ENCODE peak calls at places on chromosome 19, in eight cellular contexts. B is IMR-90, L is ascending aorta, G is mammary epithelial cell, J is left lung, I is astrocyte, O is heart left ventricle, D is pancreas. F is an unnamed sample. For H3K4me1, the result is how much of the 10 kb centered on the place peaks cover.

GRCh38 chr19:48826606-48827020 is 9.7 kb downstream of the HSD17B14 start:
- DNase-seq in G (no peak), B (no peak), J (no peak), L (no peak), D (peak), I (no peak), O (no peak), F (peak)

GRCh38 chr19:27776020-27776419 is 1436.9 kb downstream of the UQCRFS1 start:
- DNase-seq in J (no peak), O (no peak), G (peak), I (no peak), D (no peak), B (peak), L (no peak), F (no peak)

GRCh38 chr19:30345686-30346085 is 26.5 kb upstream of the ZNF536 start:
- DNase-seq in J (no peak), D (no peak), G (no peak), O (no peak), B (no peak), I (no peak), L (no peak), F (no peak)

GRCh38 chr19:13164370-13165090 is 14.3 kb downstream of the IER2 start:
- DNase-seq in G (peak), L (peak), J (peak), B (peak), O (peak), I (no peak), D (peak), F (peak)

GRCh38 chr19:18594096-18594823 is 5.7 kb downstream of the REX1BD start:
- DNase-seq in I (peak), O (peak), B (peak), D (peak), G (peak), L (peak), J (peak), F (peak)

GRCh38 chr19:39428309-39429112 is 7.2 kb downstream of the RPS16 start:
- DNase-seq in J (peak), I (peak), L (peak), D (peak), O (peak), G (no peak), B (peak), F (peak)

GRCh38 chr19:28472843-28473242 is 740.1 kb downstream of the UQCRFS1 start:
- DNase-seq in D (no peak), L (no peak), I (no peak), O (no peak), B (no peak), G (no peak), J (peak), F (peak)

GRCh38 chr19:42427313-42427712 is at the start of gene LIPE:
- DNase-seq in L (no peak), I (no peak), D (no peak), J (no peak), G (no peak), O (no peak), B (no peak), F (no peak)

GRCh38 chr19:33294058-33294798 is 8.1 kb downstream of the CEBPA start:
- DNase-seq in O (no peak), B (no peak), I (no peak), L (no peak), D (no peak), G (no peak), J (no peak), F (no peak)

GRCh38 chr19:34120846-34121639 is 51.3 kb upstream of the LSM14A start:
- DNase-seq in D (no peak), L (no peak), I (peak), B (peak), J (no peak), O (no peak), G (peak), F (no peak)

GRCh38 chr19:58275564-58275963 is 3.2 kb upstream of the ZNF8 start:
- DNase-seq in B (no peak), O (no peak), D (no peak), I (no peak), G (no peak), J (no peak), L (no peak), F (no peak)

GRCh38 chr19:21677696-21678418 is 89.5 kb downstream of the ZNF100 start:
- DNase-seq in O (no peak), B (no peak), G (no peak), D (peak), I (no peak), J (no peak), L (no peak), F (no peak)

GRCh38 chr19:56120371-56121179 is 520 bp downstream of the ZNF787 start:
- DNase-seq in O (peak), G (peak), J (peak), L (peak), B (peak), I (peak), D (peak), F (peak)

GRCh38 chr19:48963371-48964204 is 1.5 kb upstream of the FTL start:
- DNase-seq in J (peak), B (peak), L (peak), G (no peak), I (peak), O (peak), D (peak), F (peak)

GRCh38 chr19:5269926-5270325 is 70.7 kb downstream of the PTPRS start:
- DNase-seq in G (no peak), B (no peak), I (no peak), D (no peak), J (no peak), L (no peak), O (no peak), F (no peak)

GRCh38 chr19:5434970-5435641 is 20.1 kb upstream of the ZNRF4 start:
- DNase-seq in G (peak), I (peak), J (peak), O (no peak), B (peak), L (no peak), D (no peak), F (no peak)

GRCh38 chr19:5667751-5668271 is 12.5 kb downstream of the MICOS13 start:
- DNase-seq in B (no peak), O (no peak), J (no peak), G (no peak), D (no peak), L (no peak), I (no peak), F (no peak)

GRCh38 chr19:29054886-29055675 is 157.9 kb downstream of the UQCRFS1 start:
- DNase-seq in J (no peak), I (no peak), D (no peak), L (no peak), G (no peak), B (no peak), O (no peak), F (no peak)

GRCh38 chr19:33344611-33345010 is 28.9 kb upstream of the CEBPG start:
- DNase-seq in G (no peak), D (no peak), B (no peak), I (no peak), L (no peak), J (no peak), O (no peak), F (no peak)

GRCh38 chr19:18915639-18916038 is 3.5 kb downstream of the COPE start:
- DNase-seq in G (peak), I (no peak), D (no peak), L (no peak), J (no peak), O (no peak), B (peak), F (no peak)

GRCh38 chr19:51572908-51573307 is 1.8 kb downstream of the ZNF175 start:
- DNase-seq in L (no peak), B (peak), J (no peak), G (peak), D (no peak), O (no peak), I (peak), F (no peak)

GRCh38 chr19:55179570-55180484 is at the start of gene SYT5:
- DNase-seq in L (no peak), O (no peak), B (no peak), D (peak), J (no peak), G (peak), I (no peak), F (no peak)

GRCh38 chr19:10885241-10886169 is 14.2 kb downstream of the CARM1 start:
- DNase-seq in I (no peak), B (no peak), D (no peak), O (no peak), J (no peak), L (no peak), G (no peak), F (no peak)

GRCh38 chr19:24060687-24061356 is 26.2 kb upstream of the ZNF254 start:
- DNase-seq in I (no peak), D (no peak), L (no peak), G (peak), J (no peak), O (no peak), B (peak), F (no peak)

GRCh38 chr19:33306853-33307792 is 4.8 kb upstream of the CEBPA start:
- DNase-seq in I (no peak), D (peak), G (no peak), O (no peak), L (no peak), B (no peak), J (no peak), F (no peak)

GRCh38 chr19:43681826-43682225 is 11.9 kb upstream of the PLAUR start:
- DNase-seq in B (no peak), L (no peak), J (no peak), I (no peak), O (no peak), D (no peak), G (no peak), F (no peak)

GRCh38 chr19:47778089-47778953 is at the start of gene SELENOW:
- DNase-seq in D (peak), O (peak), I (peak), J (peak), L (peak), G (peak), B (peak), F (peak)

GRCh38 chr19:11179716-11180297 is 17.5 kb downstream of the KANK2 start:
- DNase-seq in D (no peak), I (no peak), G (no peak), O (no peak), J (no peak), B (no peak), L (no peak), F (no peak)

GRCh38 chr19:41226053-41226873 is 7.2 kb downstream of the AXL start:
- DNase-seq in J (peak), I (peak), B (peak), D (peak), G (no peak), L (peak), O (peak), F (peak)

GRCh38 chr19:39009001-39009400 is 23.3 kb downstream of the FBXO27 start:
- DNase-seq in I (no peak), O (no peak), J (no peak), G (no peak), L (no peak), B (no peak), D (no peak), F (no peak)

GRCh38 chr19:51250786-51251452 is at the start of gene SIGLECL1:
- DNase-seq in I (no peak), O (no peak), J (no peak), D (no peak), G (no peak), L (no peak), B (no peak), F (no peak)

GRCh38 chr19:37655689-37656491 is 625 bp upstream of the ZFP30 start:
- DNase-seq in O (peak), B (peak), D (peak), L (peak), G (peak), I (peak), J (peak), F (peak)

GRCh38 chr19:13033819-13034611 is 38.7 kb downstream of the NFIX start:
- DNase-seq in L (peak), O (peak), G (peak), B (peak), D (peak), J (peak), I (peak), F (peak)

GRCh38 chr19:33275933-33276619 is 26.3 kb downstream of the CEBPA start:
- DNase-seq in L (no peak), J (no peak), D (no peak), G (no peak), B (no peak), O (no peak), I (no peak), F (no peak)

GRCh38 chr19:46480409-46480808 is 9.0 kb upstream of the PNMA8A start:
- DNase-seq in O (peak), D (no peak), L (no peak), B (peak), G (no peak), J (no peak), I (peak), F (no peak)

GRCh38 chr19:14561249-14561648 is 10.6 kb downstream of the NDUFB7 start:
- DNase-seq in D (no peak), L (no peak), G (no peak), B (no peak), I (no peak), O (no peak), J (no peak), F (no peak)
- H3K4me3 ChIP-seq in D (no peak), L (peak), G (no peak), B (no peak), I (no peak), O (no peak), J (no peak), F (no peak)

GRCh38 chr19:35329323-35329722 is 336 bp downstream of the CD22 start:
- DNase-seq in G (no peak), I (no peak), B (no peak), O (no peak), L (no peak), J (no peak), D (no peak), F (no peak)

GRCh38 chr19:35330475-35330874 is 1.5 kb downstream of the CD22 start:
- DNase-seq in L (no peak), G (no peak), B (no peak), D (no peak), O (no peak), I (no peak), J (no peak), F (no peak)

GRCh38 chr19:35334064-35334753 is 5.2 kb downstream of the CD22 start:
- DNase-seq in G (no peak), L (no peak), J (no peak), B (no peak), O (no peak), D (no peak), I (no peak), F (no peak)

GRCh38 chr19:35331551-35332214 is 2.7 kb downstream of the CD22 start:
- DNase-seq in D (no peak), B (no peak), G (no peak), J (no peak), L (no peak), I (no peak), O (no peak), F (no peak)

DNA sequence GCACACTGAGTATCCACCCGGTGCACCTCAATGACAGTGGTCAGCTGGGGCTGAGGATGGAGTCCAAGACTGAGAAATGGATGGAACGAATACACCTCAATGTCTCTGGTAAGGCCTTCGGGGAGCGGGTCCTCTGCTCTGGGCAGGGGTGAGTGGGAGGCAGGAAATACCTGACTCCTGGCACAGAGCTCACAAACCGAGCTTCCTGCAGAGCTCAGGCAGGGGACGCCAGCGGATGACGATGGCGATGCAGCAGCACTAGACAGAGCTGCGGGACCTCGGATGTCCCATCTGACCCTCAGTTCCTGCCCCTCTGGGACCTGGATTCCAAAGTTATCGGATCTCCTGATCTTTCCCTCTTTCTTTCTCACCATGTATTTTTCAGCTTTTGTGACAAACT is 3.8 kb downstream of the CD22 start:
- DNase-seq in G (no peak), O (no peak), L (no peak), D (no peak), B (no peak), I (no peak), J (no peak), F (no peak)
- H3K4me1 ChIP-seq in G (under half), O (under half), L (under half), D (under half), B (under half), I (under half), J (under half), F (under half)

GRCh38 chr19:16660763-16661479 is at the start of gene TMEM38A:
- DNase-seq in I (no peak), L (peak), J (peak), B (no peak), D (peak), O (peak), G (peak), F (peak)

GRCh38 chr19:16657384-16657783 is 2.6 kb downstream of the SMIM7 start:
- DNase-seq in B (no peak), D (no peak), I (no peak), J (no peak), L (no peak), G (no peak), O (no peak), F (no peak)

GRCh38 chr19:16661480-16662034 is 618 bp downstream of the TMEM38A start:
- DNase-seq in L (peak), B (no peak), I (no peak), J (peak), O (peak), D (peak), G (no peak), F (peak)

GRCh38 chr19:16659464-16659831 is 496 bp downstream of the SMIM7 start:
- DNase-seq in J (no peak), L (no peak), I (no peak), O (no peak), G (no peak), B (no peak), D (no peak), F (no peak)

DNA sequence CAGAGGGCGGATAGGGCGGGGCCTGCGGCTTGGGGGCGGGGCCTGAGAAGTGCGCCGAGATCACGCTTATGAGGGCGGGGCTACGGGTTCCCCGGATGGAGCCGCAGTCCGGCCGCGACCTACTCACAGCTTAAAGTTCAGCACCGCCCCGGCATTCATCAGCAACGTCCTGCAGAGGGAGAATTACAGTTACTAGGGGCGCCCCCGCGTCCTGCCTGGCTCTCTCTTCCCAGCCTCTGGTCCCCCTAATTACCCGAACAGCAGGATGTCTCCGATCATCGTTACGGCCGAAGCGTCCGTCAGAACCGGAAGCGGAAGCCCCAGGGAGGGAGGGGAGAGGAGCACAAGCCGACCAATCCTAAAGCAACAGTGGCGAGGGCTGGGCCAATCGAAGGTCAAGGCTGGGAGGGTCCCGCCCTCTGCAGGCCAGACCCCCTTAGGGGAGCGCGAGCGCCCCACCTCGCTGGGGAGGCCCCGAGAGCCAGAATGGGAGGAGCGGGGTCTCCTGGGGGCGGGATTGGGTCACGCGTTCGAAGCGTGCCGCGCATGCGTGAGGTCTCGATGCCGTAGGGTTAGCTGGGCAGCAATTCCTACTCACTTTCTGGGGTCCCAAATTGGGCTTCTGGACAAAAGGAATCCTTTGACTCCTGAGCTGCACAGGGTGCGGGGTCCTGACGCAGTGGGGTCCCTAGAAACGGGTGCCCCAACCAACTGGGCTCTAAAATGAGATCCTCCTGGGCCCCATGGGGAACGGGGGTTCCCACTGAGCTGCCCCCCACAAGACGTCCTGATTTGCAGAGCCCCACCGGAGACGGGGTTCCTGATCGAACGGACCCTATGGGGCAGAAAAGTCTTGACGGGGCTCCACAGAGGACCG is at the start of gene SMIM7:
- DNase-seq in I (peak), D (peak), O (peak), G (peak), J (peak), L (peak), B (peak), F (peak)
- TF ChIP-seq CTCF in I (no peak), D (no peak), O (no peak), G (no peak), J (peak), L (no peak), B (peak), F (peak)

DNA sequence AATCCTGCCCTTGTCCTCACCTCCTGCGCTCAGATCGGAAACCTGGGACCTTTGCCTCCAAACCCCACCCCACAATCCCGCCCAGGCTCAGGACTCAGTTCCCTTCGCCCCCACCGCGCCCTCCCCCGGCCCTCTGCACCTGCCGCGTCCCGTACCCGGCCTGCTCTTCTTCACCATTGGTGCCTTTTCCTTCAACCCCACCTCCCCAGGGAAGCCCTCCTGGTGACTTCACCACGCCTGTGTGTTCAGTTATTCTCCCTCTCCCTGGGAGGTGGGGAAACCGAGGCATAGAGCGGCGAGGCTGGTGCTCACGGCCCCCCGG is 19.3 kb upstream of the TCF3 start:
- DNase-seq in L (no peak), B (no peak), G (no peak), D (no peak), J (no peak), O (no peak), I (no peak), F (no peak)
- H3K4me3 ChIP-seq in L (no peak), B (no peak), G (no peak), D (no peak), J (no peak), O (no peak), I (no peak), F (no peak)

DNA sequence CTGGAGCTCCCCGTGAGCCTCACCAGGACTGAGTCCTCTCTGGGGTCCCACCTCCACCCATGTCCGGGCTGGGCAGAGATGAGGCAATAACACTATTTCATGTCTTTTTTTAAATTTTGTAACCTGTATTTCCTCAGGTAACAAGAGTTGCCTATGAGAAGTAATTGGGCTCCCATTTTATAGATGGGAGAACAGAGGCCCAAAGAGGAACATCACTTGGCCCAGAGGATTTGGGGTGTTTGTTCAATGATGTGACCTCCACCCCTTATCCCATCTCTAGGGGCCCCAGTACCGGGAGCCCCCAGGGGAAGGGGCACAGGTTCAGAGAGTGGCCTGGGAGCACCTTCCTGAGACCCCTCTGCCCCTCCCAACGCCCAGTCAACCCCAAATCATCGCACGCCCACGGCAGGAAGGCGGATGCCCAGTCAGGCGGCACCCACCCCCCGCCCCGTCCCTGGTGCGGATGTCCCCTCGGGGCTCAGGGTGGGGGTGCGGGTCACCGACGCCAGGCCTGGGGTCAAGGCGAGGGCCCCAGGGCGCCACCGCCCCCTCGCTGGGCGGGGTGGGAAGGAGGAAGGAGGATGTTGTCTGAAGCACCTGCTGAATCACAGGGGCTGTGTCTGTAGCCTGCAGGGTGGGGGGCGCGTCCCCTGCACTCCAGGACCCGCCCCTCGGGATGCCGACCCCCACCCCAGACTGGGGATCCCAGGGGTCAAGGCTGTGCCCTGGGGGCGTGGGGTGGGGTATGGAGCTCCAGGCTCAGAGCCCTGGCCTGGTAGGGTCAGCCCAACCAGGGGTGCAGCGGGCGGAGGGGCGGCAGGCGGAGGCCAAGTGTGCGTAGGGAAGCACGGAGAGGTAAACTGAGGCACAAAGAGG is 9.0 kb upstream of the CIRBP start:
- DNase-seq in J (peak), D (no peak), I (no peak), B (no peak), G (no peak), O (peak), L (no peak), F (peak)
- H3K4me1 ChIP-seq in J (under half), D (under half), I (half or more), B (under half), G (half or more), O (half or more), L (under half), F (half or more)

GRCh38 chr19:53707278-53707677 is 75.5 kb downstream of the DPRX start:
- DNase-seq in D (no peak), O (no peak), G (no peak), B (no peak), J (no peak), L (no peak), I (no peak), F (no peak)
- TF ChIP-seq CTCF in D (no peak), O (no peak), G (no peak), B (no peak), J (no peak), L (no peak), I (no peak), F (no peak)

F was measured in upper lobe of right lung.